ENCODE peak calls at places on chromosome 1, in eight cellular contexts. E, A, D, X, J, N, U and V are unnamed samples.

GRCh38 chr1:154324669-154325582 is at the start of gene ATP8B2:
- DNase-seq in N (peak), J (no peak), X (peak), D (no peak), E (peak), A (peak), U (peak), V (peak)

GRCh38 chr1:15848143-15848928 is 829 bp downstream of the SPEN start:
- DNase-seq in E (no peak), A (no peak), N (peak), X (peak), J (no peak), D (no peak), U (no peak), V (no peak)

GRCh38 chr1:27436204-27437159 is 44.1 kb downstream of the GPR3 start:
- DNase-seq in E (no peak), U (no peak), D (peak), J (peak), N (peak), A (no peak), X (no peak), V (no peak)

GRCh38 chr1:222970711-222971110 is 155.9 kb downstream of the DISP1 start:
- DNase-seq in E (no peak), A (no peak), U (no peak), X (no peak), D (no peak), J (no peak), N (no peak), V (no peak)

GRCh38 chr1:37723390-37724078 is 31.2 kb downstream of the CDCA8 start:
- DNase-seq in J (no peak), N (no peak), X (no peak), E (no peak), A (no peak), U (no peak), D (no peak), V (no peak)

GRCh38 chr1:241007668-241008067 is 349.3 kb downstream of the RGS7 start:
- DNase-seq in U (no peak), N (no peak), A (no peak), E (no peak), X (no peak), J (no peak), D (no peak), V (no peak)

GRCh38 chr1:159581422-159581821 is 6.2 kb upstream of the APCS start:
- DNase-seq in J (no peak), E (no peak), U (no peak), D (no peak), N (no peak), X (no peak), A (no peak), V (no peak)

GRCh38 chr1:9730096-9730901 is 78.8 kb downstream of the PIK3CD start:
- DNase-seq in E (no peak), N (no peak), U (no peak), X (no peak), A (no peak), D (no peak), J (no peak), V (no peak)

GRCh38 chr1:160814316-160814715 is 18.3 kb downstream of the LY9 start:
- DNase-seq in A (no peak), U (no peak), E (no peak), D (no peak), N (no peak), J (no peak), X (no peak), V (no peak)

GRCh38 chr1:172642970-172643369 is 15.9 kb upstream of the FASLG start:
- DNase-seq in A (no peak), N (no peak), U (no peak), J (no peak), D (no peak), E (no peak), X (no peak), V (no peak)

GRCh38 chr1:13746342-13746741 is 46.4 kb downstream of the PRDM2 start:
- DNase-seq in A (no peak), J (no peak), E (no peak), D (no peak), U (no peak), X (no peak), N (no peak), V (no peak)

GRCh38 chr1:227926216-227926791 is 21.4 kb downstream of the WNT9A start:
- DNase-seq in J (no peak), N (no peak), X (no peak), D (no peak), U (no peak), A (no peak), E (no peak), V (no peak)

GRCh38 chr1:30375156-30375555 is 348.2 kb downstream of the MATN1 start:
- DNase-seq in E (no peak), X (no peak), D (no peak), N (no peak), A (no peak), J (no peak), U (no peak), V (no peak)

GRCh38 chr1:185038813-185039399 is 6.5 kb upstream of the RNF2 start:
- DNase-seq in U (no peak), J (no peak), E (no peak), X (no peak), N (no peak), D (no peak), A (no peak), V (no peak)

GRCh38 chr1:11918779-11919519 is 7.3 kb downstream of the KIAA2013 start:
- DNase-seq in X (no peak), A (no peak), D (peak), N (peak), J (no peak), U (no peak), E (no peak), V (no peak)

GRCh38 chr1:156508205-156508954 is 7.8 kb upstream of the MEF2D start:
- DNase-seq in A (no peak), E (no peak), U (no peak), J (no peak), N (no peak), X (no peak), D (no peak), V (peak)

GRCh38 chr1:9691726-9692125 is 40.2 kb downstream of the PIK3CD start:
- DNase-seq in N (no peak), X (no peak), U (no peak), E (no peak), A (no peak), D (no peak), J (no peak), V (no peak)

GRCh38 chr1:117169871-117170596 is 40.7 kb downstream of the VTCN1 start:
- DNase-seq in N (no peak), X (no peak), D (no peak), J (no peak), U (no peak), E (no peak), A (no peak), V (no peak)